ENCODE peak calls at places on chromosomes 12 and 14, in five cellular contexts. One of them, this sample, is unnamed.

GRCh38 chr14:79057333-79057732 is 887.2 kb downstream of the NRXN3 start:
- DNase-seq in stimulated activated CD4-positive, alpha-beta T cell treated with anti-CD3 and anti-CD28 coated beads, Interleukin-4, amount 100 ng/mL, for 48 hours: no peak
- DNase-seq in mammary epithelial cell: no peak
- DNase-seq in uterus: no peak
- DNase-seq in fibroblast of mammary gland: peak; percentile 22
- DNase-seq in this sample: no peak

GRCh38 chr14:94368956-94369355 is 19.4 kb downstream of the SERPINA1 start:
- DNase-seq in uterus: no peak
- DNase-seq in fibroblast of mammary gland: no peak
- DNase-seq in mammary epithelial cell: no peak
- DNase-seq in stimulated activated CD4-positive, alpha-beta T cell treated with anti-CD3 and anti-CD28 coated beads, Interleukin-4, amount 100 ng/mL, for 48 hours: no peak
- DNase-seq in this sample: no peak

GRCh38 chr12:58922849-58923248 is 2.5 kb upstream of the LRIG3 start:
- DNase-seq in stimulated activated CD4-positive, alpha-beta T cell treated with anti-CD3 and anti-CD28 coated beads, Interleukin-4, amount 100 ng/mL, for 48 hours: no peak
- DNase-seq in uterus: no peak
- DNase-seq in mammary epithelial cell: no peak
- DNase-seq in fibroblast of mammary gland: peak; percentile 74
- DNase-seq in this sample: peak; percentile 21

GRCh38 chr12:9372202-9372601 is 164.0 kb upstream of the PZP start:
- DNase-seq in uterus: no peak
- DNase-seq in fibroblast of mammary gland: peak; percentile 17
- DNase-seq in mammary epithelial cell: peak; percentile 34
- DNase-seq in stimulated activated CD4-positive, alpha-beta T cell treated with anti-CD3 and anti-CD28 coated beads, Interleukin-4, amount 100 ng/mL, for 48 hours: no peak
- DNase-seq in this sample: no peak

GRCh38 chr14:24310666-24311604 is at the start of gene LTB4R:
- DNase-seq in fibroblast of mammary gland: peak; percentile 69
- DNase-seq in uterus: no peak
- DNase-seq in stimulated activated CD4-positive, alpha-beta T cell treated with anti-CD3 and anti-CD28 coated beads, Interleukin-4, amount 100 ng/mL, for 48 hours: no peak
- DNase-seq in mammary epithelial cell: peak; percentile 70
- DNase-seq in this sample: peak; percentile 2

GRCh38 chr14:49962616-49963015 is 69.7 kb downstream of the ARF6 start:
- DNase-seq in uterus: no peak
- DNase-seq in fibroblast of mammary gland: peak; percentile 25
- DNase-seq in mammary epithelial cell: peak; percentile 96
- DNase-seq in stimulated activated CD4-positive, alpha-beta T cell treated with anti-CD3 and anti-CD28 coated beads, Interleukin-4, amount 100 ng/mL, for 48 hours: peak; percentile 60
- DNase-seq in this sample: peak; percentile 72

GRCh38 chr14:26281280-26281998 is 316.4 kb downstream of the NOVA1 start:
- DNase-seq in mammary epithelial cell: peak; percentile 3
- DNase-seq in fibroblast of mammary gland: peak; percentile 77
- DNase-seq in stimulated activated CD4-positive, alpha-beta T cell treated with anti-CD3 and anti-CD28 coated beads, Interleukin-4, amount 100 ng/mL, for 48 hours: no peak
- DNase-seq in uterus: no peak
- DNase-seq in this sample: peak; percentile 4

GRCh38 chr12:103908877-103909276 is 21.3 kb upstream of the HSP90B1 start:
- DNase-seq in fibroblast of mammary gland: no peak
- DNase-seq in mammary epithelial cell: no peak
- DNase-seq in stimulated activated CD4-positive, alpha-beta T cell treated with anti-CD3 and anti-CD28 coated beads, Interleukin-4, amount 100 ng/mL, for 48 hours: no peak
- DNase-seq in uterus: no peak
- DNase-seq in this sample: no peak